ENCODE peak calls at places on chromosomes 13 and 19, in four cellular contexts. M is left ventricle myocardium inferior, D is tibial nerve, H is heart right ventricle. E is an unnamed sample.

GRCh38 chr13:25980255-25980654 is 71.6 kb downstream of the SHISA2 start:
- DNase-seq in H (no peak), D (no peak), M (no peak), E (no peak)

GRCh38 chr13:74243637-74244526 is 109.7 kb upstream of the KLF12 start:
- DNase-seq in D (no peak), H (no peak), M (no peak), E (no peak)

GRCh38 chr13:66077286-66077685 is 1152.8 kb downstream of the PCDH9 start:
- DNase-seq in H (no peak), D (no peak), M (no peak), E (no peak)

GRCh38 chr13:96728463-96728862 is 265.8 kb downstream of the OXGR1 start:
- DNase-seq in D (no peak), M (no peak), H (no peak), E (no peak)

GRCh38 chr19:10805075-10805757 is 30.8 kb downstream of the TMED1 start:
- DNase-seq in D (no peak), M (no peak), H (no peak), E (no peak)

GRCh38 chr19:1154731-1155351 is 19.2 kb downstream of the SBNO2 start:
- DNase-seq in H (peak; percentile 85), D (peak; percentile 78), M (peak; percentile 88), E (peak; percentile 82)

GRCh38 chr19:19049406-19049805 is 14.4 kb upstream of the SLC25A42 start:
- DNase-seq in M (no peak), H (no peak), D (no peak), E (no peak)

GRCh38 chr13:39417643-39418042 is 185.3 kb downstream of the LHFPL6 start:
- DNase-seq in H (no peak), D (no peak), M (no peak), E (no peak)

GRCh38 chr13:37475966-37476365 is 122.6 kb downstream of the POSTN start:
- DNase-seq in D (no peak), M (no peak), H (no peak), E (no peak)

GRCh38 chr13:21616205-21616604 is 12.2 kb upstream of the MICU2 start:
- DNase-seq in D (no peak), M (no peak), H (no peak), E (no peak)

GRCh38 chr13:81207221-81207620 is 866.3 kb upstream of the SPRY2 start:
- DNase-seq in D (no peak), M (no peak), H (no peak), E (no peak)

GRCh38 chr13:36872621-36873020 is 47.4 kb downstream of the SMAD9 start:
- DNase-seq in D (no peak), M (no peak), H (peak; percentile 19), E (no peak)

GRCh38 chr19:2524840-2525723 is 49.2 kb downstream of the GADD45B start:
- DNase-seq in D (no peak), H (no peak), M (peak; percentile 42), E (no peak)

GRCh38 chr13:112464720-112465119 is 88.6 kb downstream of the SPACA7 start:
- DNase-seq in H (no peak), M (no peak), D (no peak), E (no peak)

GRCh38 chr19:2081873-2082810 is 14.0 kb downstream of the MOB3A start:
- DNase-seq in H (no peak), M (no peak), D (no peak), E (no peak)

GRCh38 chr19:29418106-29418684 is 107.6 kb upstream of the VSTM2B start:
- DNase-seq in M (no peak), D (no peak), H (no peak), E (no peak)

GRCh38 chr13:49454388-49455015 is 10.4 kb downstream of the SETDB2 start:
- DNase-seq in H (no peak), D (no peak), M (no peak), E (no peak)

GRCh38 chr19:13803038-13803437 is 7.8 kb downstream of the ZSWIM4 start:
- DNase-seq in H (no peak), M (no peak), D (no peak), E (no peak)

GRCh38 chr19:49983645-49984229 is 22.8 kb upstream of the SIGLEC11 start:
- DNase-seq in D (peak; percentile 52), M (peak; percentile 32), H (peak; percentile 41), E (peak; percentile 68)

GRCh38 chr13:78022164-78022877 is 103.7 kb upstream of the EDNRB start:
- DNase-seq in H (no peak), M (no peak), D (no peak), E (no peak)

GRCh38 chr19:18143902-18144301 is 9.1 kb upstream of the PIK3R2 start:
- DNase-seq in D (no peak), M (no peak), H (no peak), E (no peak)